ENCODE peak calls at places on chromosome 21, in seven cellular contexts. Q is CD4-positive, CD25-positive, alpha-beta regulatory T cell; C is ELR; G is activated CD4-positive, alpha-beta T cell treated with anti-CD3 and anti-CD28 coated beads for 48 hours; S is HFFc6; Z is psoas muscle; E is endothelial cell. M is an unnamed sample.

GRCh38 chr21:36059823-36060158 is 535 bp downstream of the SETD4 start:
- DNase-seq in S (peak; percentile 32), C (peak; percentile 53), E (peak; percentile 51), Q (no peak), Z (peak; percentile 70), G (no peak), M (peak; percentile 77)

GRCh38 chr21:43341349-43342163 is 85.4 kb downstream of the SIK1 start:
- DNase-seq in Z (no peak), G (no peak), C (peak; percentile 55), E (no peak), S (no peak), Q (no peak), M (no peak)

GRCh38 chr21:15031790-15032357 is 32.9 kb downstream of the NRIP1 start:
- DNase-seq in Z (no peak), S (peak; percentile 45), G (no peak), E (no peak), C (peak; percentile 73), Q (no peak), M (no peak)

GRCh38 chr21:34812510-34813265 is 143.9 kb downstream of the CLIC6 start:
- DNase-seq in G (no peak), Q (no peak), C (peak; percentile 91), S (peak; percentile 96), Z (no peak), E (no peak), M (no peak)

GRCh38 chr21:30714436-30714835 is 4.1 kb downstream of the KRTAP21-3 start:
- DNase-seq in Z (no peak), S (no peak), C (no peak), Q (no peak), E (no peak), G (no peak), M (no peak)

GRCh38 chr21:40717008-40717407 is 129.9 kb downstream of the DSCAM start:
- DNase-seq in Q (no peak), C (no peak), E (no peak), Z (no peak), G (no peak), S (no peak), M (no peak)

GRCh38 chr21:41559658-41560599 is 52.0 kb upstream of the TMPRSS2 start:
- DNase-seq in E (no peak), S (no peak), G (no peak), Z (no peak), C (peak; percentile 71), Q (no peak), M (no peak)

GRCh38 chr21:16108561-16109070 is 378.8 kb downstream of the USP25 start:
- DNase-seq in S (no peak), C (no peak), E (no peak), G (no peak), Q (no peak), Z (no peak), M (no peak)

GRCh38 chr21:16455978-16456377 is 726.2 kb downstream of the USP25 start:
- DNase-seq in G (no peak), Z (no peak), E (no peak), C (no peak), S (no peak), Q (no peak), M (no peak)

M was measured in iPS-NIHi11.